ENCODE peak calls at places on chromosomes 3 and 15, in four cellular contexts. D is WERI-Rb-1, I is stomach, F is foreskin fibroblast. T is an unnamed sample.

GRCh38 chr3:12780776-12781175 is 15.7 kb upstream of the CAND2 start:
- DNase-seq in I (no peak), F (peak; percentile 32), D (no peak), T (no peak)

GRCh38 chr15:90701880-90702630 is 15.1 kb upstream of the BLM start:
- DNase-seq in F (no peak), I (no peak), D (peak; percentile 64), T (no peak)

GRCh38 chr15:78234515-78235040 is at the start of gene ACSBG1:
- DNase-seq in D (no peak), I (no peak), F (no peak), T (no peak)

GRCh38 chr3:107153981-107154380 is 223.3 kb upstream of the CCDC54 start:
- DNase-seq in F (no peak), I (no peak), D (no peak), T (no peak)

GRCh38 chr3:152376351-152377183 is 107.8 kb downstream of the MBNL1 start:
- DNase-seq in F (peak; percentile 63), D (no peak), I (no peak), T (no peak)

GRCh38 chr15:67820992-67821783 is 4.1 kb upstream of the SKOR1 start:
- DNase-seq in F (peak; percentile 72), I (peak; percentile 47), D (no peak), T (no peak)

GRCh38 chr15:65832549-65833364 is 36.5 kb upstream of the RAB11A start:
- DNase-seq in D (no peak), I (peak; percentile 89), F (peak; percentile 93), T (peak; percentile 61)

GRCh38 chr15:48632651-48633050 is 12.9 kb downstream of the FBN1 start:
- DNase-seq in F (no peak), I (no peak), D (no peak), T (no peak)

GRCh38 chr15:83709246-83709645 is 55.3 kb downstream of the ADAMTSL3 start:
- DNase-seq in D (no peak), I (no peak), F (peak; percentile 71), T (no peak)

GRCh38 chr3:98500019-98500418 is 2.5 kb downstream of the OR5K2 start:
- DNase-seq in D (no peak), F (no peak), I (no peak), T (no peak)

GRCh38 chr15:42576040-42576594 is 711 bp downstream of the STARD9 start:
- DNase-seq in D (no peak), F (no peak), I (no peak), T (no peak)

GRCh38 chr15:42576776-42577175 is 1.4 kb downstream of the STARD9 start:
- DNase-seq in D (no peak), F (no peak), I (no peak), T (peak; percentile 11)

GRCh38 chr15:42577514-42578031 is 2.2 kb downstream of the STARD9 start:
- DNase-seq in I (no peak), F (peak; percentile 75), D (peak; percentile 81), T (no peak)

GRCh38 chr15:42578984-42579537 is 3.7 kb downstream of the STARD9 start:
- DNase-seq in D (no peak), I (no peak), F (no peak), T (no peak)

GRCh38 chr15:42575188-42576039 is at the start of gene STARD9:
- DNase-seq in I (peak; percentile 97), F (peak; percentile 100), D (peak; percentile 99), T (peak; percentile 87)
- H3K4me3 ChIP-seq in I (peak within 1 kb of the TSS; percentile 68), F (peak within 1 kb of the TSS; percentile 90), D (peak within 1 kb of the TSS; percentile 93), T (peak within 1 kb of the TSS; percentile 68)

GRCh38 chr3:32424581-32425250 is 33.1 kb downstream of the CMTM7 start:
- DNase-seq in D (no peak), F (no peak), I (no peak), T (peak; percentile 14)
- H3K4me3 ChIP-seq in D (no peak overlapping the region), F (no peak overlapping the region), I (no peak overlapping the region), T (no peak overlapping the region)

DNA sequence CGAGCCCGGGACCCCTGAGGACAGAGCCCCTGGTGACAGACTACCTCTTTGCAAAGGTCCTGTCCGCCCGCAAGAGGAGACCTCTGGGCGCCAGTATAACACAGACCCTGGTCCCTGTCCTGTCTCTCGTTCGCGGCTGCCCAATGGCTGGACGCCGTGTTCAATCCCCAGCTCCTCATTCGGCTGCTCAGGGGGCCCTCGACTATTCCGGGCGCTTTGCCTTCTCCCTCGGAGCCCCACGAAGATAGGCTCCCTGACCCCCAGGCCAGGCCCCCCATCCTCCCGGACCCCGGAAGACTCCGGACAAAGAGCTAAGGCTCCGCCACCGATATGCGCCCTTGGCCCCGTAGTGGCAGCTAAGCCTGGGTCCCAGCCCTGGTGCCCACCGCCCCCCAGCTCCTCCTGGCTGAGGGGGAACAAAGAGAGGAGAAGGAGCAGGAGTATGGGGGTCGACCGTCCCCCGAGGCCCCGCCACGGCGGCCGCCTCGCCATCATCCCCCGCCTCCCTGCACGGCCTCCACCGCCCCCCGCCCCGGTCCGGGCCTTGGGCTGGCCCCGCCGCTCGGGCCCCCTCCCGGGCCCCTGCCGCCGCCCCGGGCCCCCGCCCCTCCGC is 440 bp downstream of the CELSR3 start:
- DNase-seq in F (no peak), D (no peak), I (no peak), T (no peak)
- H3K4me3 ChIP-seq in F (no peak overlapping the region), D (peak overlapping the region; percentile 82), I (peak overlapping the region; percentile 58), T (peak overlapping the region; percentile 47)

DNA sequence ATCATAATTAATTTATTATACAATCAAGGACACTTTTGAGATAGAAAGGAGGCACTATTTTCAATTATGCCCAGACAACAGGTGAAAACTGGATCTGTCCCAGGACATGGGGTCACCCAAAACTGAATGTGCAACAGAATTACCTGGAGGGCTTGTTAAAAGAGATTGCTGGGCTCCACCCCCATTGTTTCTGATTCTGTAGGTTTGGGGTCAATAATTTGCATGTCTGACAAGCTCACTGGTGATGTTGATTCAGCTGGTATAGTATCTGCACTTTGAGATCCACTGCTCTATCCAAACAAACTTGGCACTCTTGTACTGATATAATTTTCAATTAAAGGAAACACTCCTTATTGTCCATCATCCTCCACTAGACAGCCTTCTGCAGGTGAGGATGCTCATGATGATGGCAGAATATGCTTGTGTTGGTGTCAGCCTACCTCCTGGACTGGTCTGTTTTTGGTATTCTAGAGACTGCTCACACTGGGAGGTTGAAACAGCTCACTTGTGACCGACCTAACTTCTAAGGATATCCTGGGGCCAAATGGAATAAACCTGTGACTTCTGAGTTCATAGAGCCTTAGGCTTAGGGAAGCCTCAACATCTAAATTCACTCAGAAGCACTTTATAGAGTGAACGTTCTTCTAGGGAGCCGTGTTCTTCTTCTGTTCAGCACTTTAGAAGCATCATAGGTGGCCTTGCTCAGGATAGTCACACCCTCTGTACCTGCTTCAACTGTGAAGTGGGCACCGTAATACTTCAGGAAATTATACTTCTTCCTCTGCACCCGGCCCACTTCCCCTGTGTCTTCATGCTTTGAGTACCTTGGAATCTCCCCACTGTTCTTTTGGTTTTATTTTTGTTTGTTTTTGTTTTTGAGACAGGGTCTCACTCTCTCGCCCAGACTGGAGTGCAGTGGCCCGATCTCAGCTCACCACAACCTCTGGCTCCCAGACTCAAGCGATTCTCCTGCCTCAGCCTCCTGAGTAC is 2.0 kb downstream of the P2RY14 start:
- DNase-seq in D (no peak), F (no peak), I (no peak), T (no peak)
- H3K4me3 ChIP-seq in D (no peak overlapping the region), F (no peak overlapping the region), I (peak overlapping the region; percentile 30), T (no peak overlapping the region)

GRCh38 chr3:48845170-48845569 is 2.5 kb downstream of the PRKAR2A start:
- DNase-seq in I (no peak), F (no peak), D (no peak), T (no peak)
- H3K4me3 ChIP-seq in I (peak overlapping the region; percentile 88), F (peak overlapping the region; percentile 28), D (no peak overlapping the region), T (no peak overlapping the region)

GRCh38 chr3:41208507-41208906 is 9.2 kb downstream of the CTNNB1 start:
- DNase-seq in D (no peak), I (no peak), F (no peak), T (no peak)

GRCh38 chr3:41209646-41210045 is 10.3 kb downstream of the CTNNB1 start:
- DNase-seq in D (no peak), F (no peak), I (no peak), T (no peak)

GRCh38 chr3:41205591-41205990 is 6.3 kb downstream of the CTNNB1 start:
- DNase-seq in D (no peak), F (no peak), I (no peak), T (no peak)

GRCh38 chr3:41204369-41204768 is 5.1 kb downstream of the CTNNB1 start:
- DNase-seq in D (no peak), I (no peak), F (no peak), T (no peak)

GRCh38 chr3:41207355-41207754 is 8.1 kb downstream of the CTNNB1 start:
- DNase-seq in I (no peak), F (no peak), D (no peak), T (no peak)
- H3K4me3 ChIP-seq in I (no peak overlapping the region), F (no peak overlapping the region), D (no peak overlapping the region), T (no peak overlapping the region)

GRCh38 chr3:187072582-187072981 is 66.7 kb downstream of the RPL39L start:
- DNase-seq in D (no peak), I (no peak), F (no peak), T (peak; percentile 65)
- H3K4me3 ChIP-seq in D (no peak overlapping the region), I (no peak overlapping the region), F (no peak overlapping the region), T (no peak overlapping the region)

DNA sequence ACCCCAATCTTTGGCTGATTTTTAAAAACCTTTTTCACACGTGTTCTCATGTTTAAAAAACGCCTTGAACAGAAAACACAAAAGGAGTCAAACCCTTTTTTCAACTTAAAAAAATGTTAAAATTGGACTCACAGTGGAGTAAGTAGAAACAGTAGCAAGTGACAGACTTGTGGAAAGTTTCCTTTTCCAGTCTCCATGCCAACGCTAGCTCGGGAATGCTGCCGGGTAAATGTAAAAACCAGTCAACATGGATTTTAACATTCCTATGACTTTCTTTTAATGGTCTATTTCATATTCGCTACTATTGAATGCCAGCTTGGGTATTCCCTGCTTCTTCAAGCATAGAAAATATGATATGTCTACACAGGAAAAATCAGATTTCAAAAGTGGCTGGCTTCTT is 1.6 kb upstream of the PROK2 start:
- DNase-seq in F (peak; percentile 12), I (no peak), D (no peak), T (no peak)
- H3K4me3 ChIP-seq in F (no peak overlapping the region), I (no peak overlapping the region), D (no peak overlapping the region), T (no peak overlapping the region)

GRCh38 chr3:129282727-129283327 is 4.2 kb downstream of the HMCES start:
- DNase-seq in F (peak; percentile 30), D (no peak), I (no peak), T (no peak)

GRCh38 chr3:129280183-129280582 is 1.5 kb downstream of the HMCES start:
- DNase-seq in I (no peak), F (no peak), D (no peak), T (no peak)

GRCh38 chr3:129278439-129278969 is at the start of gene HMCES:
- DNase-seq in I (peak; percentile 94), F (peak; percentile 96), D (peak; percentile 96), T (peak; percentile 79)

GRCh38 chr3:129278970-129279906 is 568 bp downstream of the HMCES start:
- DNase-seq in I (peak; percentile 38), F (peak; percentile 54), D (peak; percentile 16), T (no peak)

DNA sequence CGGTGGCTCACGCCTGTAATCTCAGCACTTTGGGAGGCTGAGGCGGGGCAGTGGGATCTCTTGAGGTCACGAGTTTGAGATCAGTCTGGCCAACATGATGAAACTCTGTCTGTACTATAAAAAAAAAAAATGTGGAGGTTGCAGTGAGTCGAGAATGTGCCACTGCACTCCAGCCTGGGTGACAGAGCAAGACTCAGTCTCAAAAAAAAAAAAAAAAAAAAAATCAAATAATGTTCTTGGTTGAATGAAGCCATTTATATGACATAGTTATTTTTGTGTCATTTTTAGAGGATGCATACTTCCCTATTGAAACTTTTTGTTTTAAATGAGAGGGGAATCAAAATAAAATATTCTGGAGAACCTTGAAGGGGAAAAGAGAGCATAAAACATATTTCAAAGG is 3.1 kb downstream of the HMCES start:
- DNase-seq in F (no peak), D (no peak), I (no peak), T (no peak)
- H3K4me3 ChIP-seq in F (no peak overlapping the region), D (no peak overlapping the region), I (no peak overlapping the region), T (no peak overlapping the region)